ENCODE peak calls at places on chromosomes 7 and 10, in nine cellular contexts. T, U, G, B, M, A, F, R and H are unnamed samples.
A peak's percentile ranks its signal among the peaks of the same experiment; 100 is the strongest.

GRCh38 chr10:58107506-58107905 is 160.2 kb downstream of the IPMK start:
- DNase-seq in R (peak; percentile 66), B (peak; percentile 93), A (no peak), T (no peak), M (no peak), G (peak; percentile 94), F (no peak), U (no peak), H (no peak)

GRCh38 chr7:101673951-101674350 is 44.9 kb upstream of the MYL10 start:
- DNase-seq in T (no peak), M (no peak), A (no peak), B (no peak), F (no peak), R (no peak), G (no peak), U (no peak), H (no peak)

GRCh38 chr7:133081119-133081604 is 728 bp downstream of the CHCHD3 start:
- DNase-seq in F (peak; percentile 23), G (no peak), R (no peak), U (no peak), T (peak; percentile 26), A (no peak), M (no peak), B (no peak), H (no peak)

GRCh38 chr7:1106783-1107421 is 19.0 kb downstream of the GPER1 start:
- DNase-seq in F (no peak), R (no peak), U (no peak), A (no peak), T (no peak), M (no peak), G (no peak), B (no peak), H (no peak)

GRCh38 chr10:56470701-56471100 is 109.6 kb upstream of the ZWINT start:
- DNase-seq in B (no peak), F (no peak), M (no peak), G (no peak), A (no peak), U (no peak), T (no peak), R (no peak), H (no peak)

GRCh38 chr10:119431768-119432135 is 110.8 kb downstream of the RGS10 start:
- DNase-seq in U (no peak), R (no peak), T (no peak), F (no peak), G (no peak), M (no peak), A (no peak), B (no peak), H (no peak)

GRCh38 chr7:46879783-46880182 is 702.1 kb downstream of the TNS3 start:
- DNase-seq in M (no peak), A (no peak), U (no peak), B (no peak), G (no peak), T (no peak), R (no peak), F (no peak), H (no peak)

GRCh38 chr7:74480861-74481417 is 27.2 kb downstream of the GTF2IRD1 start:
- DNase-seq in F (peak; percentile 52), G (peak; percentile 79), A (no peak), R (peak; percentile 67), U (no peak), B (peak; percentile 70), T (peak; percentile 55), M (no peak), H (peak; percentile 42)

GRCh38 chr10:75091173-75091572 is 20.3 kb upstream of the SAMD8 start:
- DNase-seq in R (no peak), U (no peak), M (no peak), F (no peak), B (no peak), T (no peak), A (no peak), G (no peak), H (no peak)

GRCh38 chr10:47360419-47361040 is 12.4 kb downstream of the RBP3 start:
- DNase-seq in F (no peak), T (no peak), A (no peak), G (no peak), M (no peak), R (no peak), B (no peak), U (no peak), H (no peak)

GRCh38 chr10:47359626-47360418 is 11.7 kb downstream of the RBP3 start:
- DNase-seq in U (no peak), T (no peak), M (no peak), R (no peak), B (no peak), A (no peak), G (no peak), F (no peak), H (no peak)

GRCh38 chr10:47359101-47359500 is 10.9 kb downstream of the RBP3 start:
- DNase-seq in R (no peak), F (no peak), G (no peak), M (no peak), U (no peak), A (no peak), T (no peak), B (no peak), H (no peak)

GRCh38 chr10:47362199-47362598 is 14.0 kb downstream of the RBP3 start:
- DNase-seq in T (no peak), M (no peak), U (no peak), B (no peak), F (no peak), G (no peak), A (no peak), R (no peak), H (no peak)

GRCh38 chr10:47361293-47361692 is 13.1 kb downstream of the RBP3 start:
- DNase-seq in R (no peak), A (no peak), T (peak; percentile 77), M (peak; percentile 84), F (no peak), B (no peak), U (no peak), G (peak; percentile 7), H (no peak)
- TF ChIP-seq CTCF in R (peak; percentile 88), A (no peak), T (peak; percentile 93), M (peak; percentile 98), F (peak; percentile 57), B (peak; percentile 83), U (peak; percentile 49), G (peak; percentile 75), H (peak; percentile 73)

DNA sequence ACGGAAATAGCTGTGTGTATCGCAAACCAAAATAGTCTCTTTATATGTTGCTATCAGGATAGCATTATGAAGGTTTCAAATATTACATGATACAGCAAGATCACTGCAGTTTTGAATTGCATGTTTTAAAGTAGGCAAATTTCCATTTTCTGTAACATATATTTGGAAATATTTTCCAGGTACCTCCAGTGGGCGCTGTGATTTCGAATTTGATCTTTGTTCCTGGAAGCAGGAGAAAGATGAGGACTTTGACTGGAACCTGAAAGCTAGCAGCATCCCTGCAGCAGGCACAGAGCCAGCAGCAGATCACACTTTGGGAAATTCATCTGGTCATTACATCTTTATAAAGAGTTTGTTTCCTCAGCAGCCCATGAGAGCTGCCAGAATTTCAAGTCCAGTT is 299.0 kb downstream of the MALRD1 start:
- DNase-seq in B (no peak), G (no peak), M (no peak), F (no peak), T (peak; percentile 37), U (no peak), A (no peak), R (no peak), H (no peak)
- TF ChIP-seq CTCF in B (no peak), G (no peak), M (peak; percentile 65), F (no peak), T (peak; percentile 62), U (no peak), A (no peak), R (no peak), H (peak; percentile 11)

GRCh38 chr10:77520995-77521394 is 116.6 kb downstream of the KCNMA1 start:
- DNase-seq in R (no peak), F (no peak), B (no peak), G (no peak), U (no peak), M (no peak), A (no peak), T (no peak), H (no peak)

GRCh38 chr10:77518910-77519274 is 118.7 kb downstream of the KCNMA1 start:
- DNase-seq in G (no peak), M (no peak), A (no peak), R (no peak), F (no peak), T (no peak), B (no peak), U (no peak), H (no peak)

GRCh38 chr10:77522268-77522809 is 115.3 kb downstream of the KCNMA1 start:
- DNase-seq in U (no peak), G (no peak), M (no peak), T (no peak), F (no peak), B (no peak), A (no peak), R (no peak), H (no peak)

GRCh38 chr10:77518258-77518909 is 119.2 kb downstream of the KCNMA1 start:
- DNase-seq in T (no peak), A (no peak), R (no peak), F (no peak), U (no peak), M (no peak), G (no peak), B (no peak), H (no peak)

DNA sequence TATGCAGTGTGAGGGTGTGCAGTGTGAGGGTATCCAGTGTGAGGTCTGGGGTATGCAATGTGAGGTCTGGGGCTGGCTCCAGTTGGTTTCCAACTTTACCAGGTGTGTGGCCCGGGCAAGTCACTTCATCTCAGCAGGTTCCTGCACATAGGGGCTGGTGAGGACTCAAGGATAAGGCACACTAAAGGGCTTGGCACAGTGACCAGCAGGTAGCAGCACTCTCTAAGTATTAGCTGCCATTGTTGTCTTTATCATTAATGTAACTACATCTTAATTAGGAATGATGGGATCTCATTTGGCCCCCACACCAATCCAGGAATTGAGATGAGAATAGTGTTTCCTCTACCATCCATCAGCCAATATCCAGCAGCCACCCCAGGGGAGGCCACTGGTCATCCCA is 117.3 kb downstream of the KCNMA1 start:
- DNase-seq in B (no peak), T (no peak), R (no peak), M (no peak), G (no peak), U (no peak), F (no peak), A (no peak), H (no peak)
- TF ChIP-seq CTCF in B (no peak), T (no peak), R (no peak), M (no peak), G (no peak), U (no peak), F (no peak), A (no peak), H (no peak)

GRCh38 chr7:112665709-112666108 is 124.5 kb downstream of the TMEM168 start:
- DNase-seq in U (no peak), G (no peak), F (no peak), M (peak; percentile 56), T (peak; percentile 48), A (no peak), B (no peak), R (no peak), H (no peak)
- TF ChIP-seq CTCF in U (no peak), G (peak; percentile 22), F (peak; percentile 32), M (peak; percentile 44), T (peak; percentile 53), A (no peak), B (no peak), R (peak; percentile 11), H (peak; percentile 0)